ENCODE peak calls at places on chromosomes 3 and 15, in five cellular contexts. E, A, T, K and F are unnamed samples.

GRCh38 chr15:63922551-63923315 is 89.0 kb upstream of the HERC1 start:
- DNase-seq in K (no peak), A (no peak), E (no peak), T (no peak), F (no peak)

GRCh38 chr3:72661115-72661457 is 187.2 kb downstream of the SHQ1 start:
- DNase-seq in A (no peak), K (no peak), E (peak; percentile 86), T (no peak), F (no peak)

GRCh38 chr3:155995525-155996370 is 124.6 kb upstream of the KCNAB1 start:
- DNase-seq in K (peak; percentile 50), T (peak; percentile 20), E (peak; percentile 43), A (no peak), F (no peak)

GRCh38 chr3:189772584-189772983 is 141.4 kb downstream of the TP63 start:
- DNase-seq in E (no peak), K (no peak), T (peak; percentile 22), A (no peak), F (no peak)

GRCh38 chr15:100665570-100665969 is 63.2 kb downstream of the ASB7 start:
- DNase-seq in K (no peak), T (no peak), A (no peak), E (no peak), F (no peak)

GRCh38 chr15:85044251-85044853 is 62.7 kb downstream of the PDE8A start:
- DNase-seq in T (peak; percentile 45), E (peak; percentile 62), A (no peak), K (peak; percentile 58), F (no peak)

GRCh38 chr3:10599444-10599843 is 94.1 kb upstream of the ATP2B2 start:
- DNase-seq in E (peak; percentile 17), K (no peak), T (no peak), A (no peak), F (no peak)

GRCh38 chr3:8554725-8555621 is 53.4 kb downstream of the LMCD1 start:
- DNase-seq in K (no peak), A (no peak), T (no peak), E (no peak), F (no peak)

GRCh38 chr3:188134079-188134478 is 19.9 kb upstream of the LPP start:
- DNase-seq in T (no peak), E (no peak), A (no peak), K (no peak), F (no peak)

GRCh38 chr3:119562307-119562961 is 3.0 kb upstream of the CD80 start:
- DNase-seq in T (no peak), A (peak; percentile 45), K (peak; percentile 4), E (peak; percentile 30), F (peak; percentile 20)

GRCh38 chr3:109115451-109115850 is 2.5 kb downstream of the MORC1 start:
- DNase-seq in T (no peak), K (no peak), A (no peak), E (no peak), F (no peak)

GRCh38 chr3:172188511-172188910 is 149.1 kb downstream of the FNDC3B start:
- DNase-seq in E (no peak), A (no peak), T (no peak), K (peak; percentile 60), F (no peak)

GRCh38 chr3:64264491-64265109 is 39.3 kb upstream of the PRICKLE2 start:
- DNase-seq in A (no peak), T (no peak), K (no peak), E (no peak), F (no peak)

GRCh38 chr3:29747991-29748390 is 467.1 kb downstream of the RBMS3 start:
- DNase-seq in E (no peak), T (no peak), K (no peak), A (no peak), F (no peak)

GRCh38 chr3:119810018-119810435 is 28.1 kb downstream of the NR1I2 start:
- DNase-seq in T (no peak), K (peak; percentile 58), E (peak; percentile 59), A (peak; percentile 27), F (peak; percentile 50)

GRCh38 chr3:15099364-15100098 is 583 bp upstream of the RBSN start:
- DNase-seq in A (no peak), T (no peak), K (peak; percentile 11), E (no peak), F (no peak)

GRCh38 chr3:15647629-15648167 is 46.2 kb downstream of the BTD start:
- DNase-seq in A (no peak), E (peak; percentile 89), K (peak; percentile 91), T (no peak), F (peak; percentile 9)

GRCh38 chr3:71305246-71306206 is 278.0 kb downstream of the FOXP1 start:
- DNase-seq in E (peak; percentile 53), T (peak; percentile 41), K (no peak), A (no peak), F (peak; percentile 2)

GRCh38 chr15:48862705-48863104 is 15.2 kb upstream of the EID1 start:
- DNase-seq in T (no peak), A (no peak), E (no peak), K (peak; percentile 53), F (no peak)

GRCh38 chr3:37628711-37629301 is 232.9 kb upstream of the CTDSPL start:
- DNase-seq in T (no peak), K (no peak), A (no peak), E (no peak), F (no peak)

GRCh38 chr15:37900286-37901221 is 33.9 kb upstream of the TMCO5A start:
- DNase-seq in E (peak; percentile 75), K (no peak), T (peak; percentile 7), A (no peak), F (no peak)

GRCh38 chr3:49104427-49105291 is at the start of gene QARS1:
- DNase-seq in T (peak; percentile 95), K (peak; percentile 93), A (peak; percentile 79), E (peak; percentile 92), F (peak; percentile 85)

GRCh38 chr15:62989366-62990055 is 53.0 kb upstream of the TPM1 start:
- DNase-seq in T (no peak), K (no peak), A (no peak), E (no peak), F (no peak)

GRCh38 chr3:192054881-192055280 is 593.9 kb downstream of the PYDC2 start:
- DNase-seq in A (no peak), K (no peak), T (no peak), E (peak; percentile 91), F (no peak)

GRCh38 chr3:24229468-24230263 is 265.0 kb downstream of the THRB start:
- DNase-seq in E (peak; percentile 87), A (no peak), K (no peak), T (no peak), F (no peak)

GRCh38 chr3:83523470-83524073 is 1435.2 kb upstream of the CADM2 start:
- DNase-seq in T (peak; percentile 62), A (no peak), K (peak; percentile 64), E (peak; percentile 69), F (no peak)

GRCh38 chr3:35931867-35932266 is 292.5 kb downstream of the ARPP21 start:
- DNase-seq in A (no peak), T (no peak), E (no peak), K (no peak), F (no peak)

GRCh38 chr15:75082689-75083088 is 59.3 kb downstream of the PPCDC start:
- DNase-seq in A (no peak), T (no peak), E (no peak), K (no peak), F (no peak)

GRCh38 chr3:141147657-141148056 is 84.0 kb upstream of the PXYLP1 start:
- DNase-seq in T (no peak), E (no peak), A (no peak), K (no peak), F (no peak)

GRCh38 chr15:72835289-72835890 is 51.8 kb upstream of the ADPGK start:
- DNase-seq in K (peak; percentile 24), A (no peak), E (no peak), T (no peak), F (no peak)

GRCh38 chr3:43707998-43708397 is 17.3 kb downstream of the ABHD5 start:
- DNase-seq in E (peak; percentile 97), A (no peak), K (no peak), T (no peak), F (no peak)

GRCh38 chr3:136772709-136773108 is 20.5 kb upstream of the STAG1 start:
- DNase-seq in K (no peak), T (no peak), E (peak; percentile 52), A (no peak), F (no peak)